ENCODE peak calls at places on chromosomes 2 and 18, in eight cellular contexts. I is HEK293T; O is activated naive CD4-positive, alpha-beta T cell treated with anti-CD3 and anti-CD28 coated beads for 36 hours; F is HTR-8/SVneo; X is NCI-H1092 treated with DMSO at 0.1 percent for 48 hours; N is GM12878; J is KBM-7; V is A172. E is an unnamed sample.

GRCh38 chr2:69190743-69191425 is 177.9 kb downstream of the ANTXR1 start:
- DNase-seq in I (no peak), O (no peak), F (no peak), X (no peak), N (no peak), J (no peak), V (no peak), E (no peak)

GRCh38 chr18:50158866-50159653 is 35.9 kb downstream of the MYO5B start:
- DNase-seq in I (no peak), O (no peak), F (no peak), X (no peak), N (no peak), J (no peak), V (no peak), E (no peak)

GRCh38 chr2:86032861-86033595 is 72.7 kb downstream of the POLR1A start:
- DNase-seq in I (no peak), O (no peak), F (no peak), X (no peak), N (no peak), J (no peak), V (no peak), E (no peak)

GRCh38 chr18:79816981-79817606 is 19.4 kb downstream of the KCNG2 start:
- DNase-seq in I (no peak), O (no peak), F (no peak), X (no peak), N (no peak), J (no peak), V (no peak), E (no peak)

GRCh38 chr2:204051476-204051875 is 114.9 kb downstream of the ICOS start:
- DNase-seq in I (peak), O (no peak), F (no peak), X (no peak), N (no peak), J (no peak), V (no peak), E (no peak)

GRCh38 chr18:45686892-45687611 is 36.9 kb upstream of the SLC14A1 start:
- DNase-seq in I (no peak), O (peak), F (no peak), X (no peak), N (no peak), J (peak), V (no peak), E (peak)

GRCh38 chr2:21052044-21052443 is 8.2 kb upstream of the APOB start:
- DNase-seq in I (no peak), O (no peak), F (no peak), X (no peak), N (no peak), J (no peak), V (no peak), E (no peak)

GRCh38 chr2:69965756-69966447 is 4.5 kb upstream of the ASPRV1 start:
- DNase-seq in I (no peak), O (no peak), F (no peak), X (no peak), N (no peak), J (no peak), V (no peak), E (no peak)

GRCh38 chr18:59988098-59988706 is 88.4 kb downstream of the PMAIP1 start:
- DNase-seq in I (peak), O (peak), F (peak), X (peak), N (no peak), J (peak), V (peak), E (peak)

GRCh38 chr2:5231287-5231686 is 460.9 kb upstream of the SOX11 start:
- DNase-seq in I (no peak), O (no peak), F (no peak), X (no peak), N (no peak), J (no peak), V (no peak), E (no peak)

GRCh38 chr18:45416168-45416567 is 199.1 kb upstream of the SLC14A2 start:
- DNase-seq in I (peak), O (no peak), F (no peak), X (peak), N (no peak), J (no peak), V (peak), E (no peak)

GRCh38 chr2:128416781-128417180 is 98.1 kb upstream of the HS6ST1 start:
- DNase-seq in I (no peak), O (no peak), F (no peak), X (no peak), N (no peak), J (no peak), V (no peak), E (no peak)

GRCh38 chr2:219718066-219718465 is 90.6 kb downstream of the SLC4A3 start:
- DNase-seq in I (no peak), O (no peak), F (no peak), X (no peak), N (no peak), J (no peak), V (no peak), E (no peak)

GRCh38 chr18:24402209-24402785 is 4.7 kb upstream of the OSBPL1A start:
- DNase-seq in I (no peak), O (peak), F (no peak), X (no peak), N (no peak), J (peak), V (no peak), E (no peak)

GRCh38 chr2:204225633-204226032 is 289.1 kb downstream of the ICOS start:
- DNase-seq in I (no peak), O (no peak), F (no peak), X (no peak), N (no peak), J (no peak), V (no peak), E (no peak)

GRCh38 chr2:207662203-207662602 is 37.0 kb upstream of the METTL21A start:
- DNase-seq in I (no peak), O (peak), F (no peak), X (no peak), N (peak), J (peak), V (no peak), E (peak)

GRCh38 chr18:35861367-35862114 is 110.9 kb upstream of the RMP24 start:
- DNase-seq in I (no peak), O (peak), F (no peak), X (no peak), N (peak), J (no peak), V (peak), E (peak)

GRCh38 chr2:164662066-164662465 is 40.8 kb upstream of the GRB14 start:
- DNase-seq in I (no peak), O (no peak), F (no peak), X (no peak), N (no peak), J (no peak), V (no peak), E (no peak)

GRCh38 chr2:159150208-159150607 is 136.3 kb downstream of the WDSUB1 start:
- DNase-seq in I (no peak), O (peak), F (no peak), X (no peak), N (no peak), J (no peak), V (no peak), E (no peak)

GRCh38 chr18:62341423-62341920 is 16.4 kb downstream of the TNFRSF11A start:
- DNase-seq in I (no peak), O (no peak), F (no peak), X (peak), N (no peak), J (no peak), V (no peak), E (no peak)